ENCODE peak calls at places on chromosome 2, in six cellular contexts. K is heart left ventricle, V is upper lobe of left lung, E is HepG2, D is PC-3, X is ovary. Y is an unnamed sample.

GRCh38 chr2:109054865-109055264 is 65.8 kb upstream of the EDAR start:
- DNase-seq in K (no peak), V (no peak), E (no peak), D (no peak), X (no peak), Y (no peak)

GRCh38 chr2:163987175-163987574 is 251.4 kb upstream of the FIGN start:
- DNase-seq in K (no peak), V (no peak), E (no peak), D (no peak), X (no peak), Y (no peak)

GRCh38 chr2:96251721-96252292 is 14.0 kb downstream of the TMEM127 start:
- DNase-seq in K (peak; percentile 82), V (no peak), E (peak; percentile 84), D (peak; percentile 70), X (peak; percentile 40), Y (peak; percentile 62)

GRCh38 chr2:20019747-20020146 is 7.3 kb upstream of the MATN3 start:
- DNase-seq in K (no peak), V (no peak), E (no peak), D (no peak), X (no peak), Y (no peak)

GRCh38 chr2:160517731-160518130 is 24.1 kb upstream of the RBMS1 start:
- DNase-seq in K (no peak), V (no peak), E (no peak), D (no peak), X (no peak), Y (no peak)

GRCh38 chr2:238847841-238848565 is at the start of gene TWIST2:
- DNase-seq in K (peak; percentile 76), V (peak; percentile 95), E (no peak), D (peak; percentile 28), X (peak; percentile 90), Y (peak; percentile 52)

GRCh38 chr2:73239776-73240175 is 5.7 kb downstream of the CCT7 start:
- DNase-seq in K (no peak), V (no peak), E (no peak), D (peak; percentile 38), X (no peak), Y (no peak)

GRCh38 chr2:147632193-147632592 is 212.6 kb upstream of the ACVR2A start:
- DNase-seq in K (no peak), V (no peak), E (no peak), D (no peak), X (no peak), Y (no peak)

GRCh38 chr2:237097911-237098702 is 12.4 kb downstream of the COPS8 start:
- DNase-seq in K (no peak), V (no peak), E (no peak), D (peak; percentile 95), X (no peak), Y (no peak)

GRCh38 chr2:77479895-77480294 is 42.3 kb downstream of the LRRTM4 start:
- DNase-seq in K (no peak), V (no peak), E (no peak), D (no peak), X (no peak), Y (no peak)

GRCh38 chr2:240182966-240183365 is 42.5 kb upstream of the OTOS start:
- DNase-seq in K (no peak), V (no peak), E (no peak), D (no peak), X (no peak), Y (no peak)

GRCh38 chr2:1563943-1564342 is 150.7 kb downstream of the TPO start:
- DNase-seq in K (no peak), V (no peak), E (no peak), D (no peak), X (no peak), Y (no peak)

GRCh38 chr2:178796079-178796677 is 11.0 kb downstream of the TTN start:
- DNase-seq in K (no peak), V (no peak), E (peak; percentile 10), D (peak; percentile 82), X (no peak), Y (no peak)

GRCh38 chr2:150520887-150521664 is 33.6 kb upstream of the RND3 start:
- DNase-seq in K (no peak), V (no peak), E (no peak), D (peak; percentile 18), X (no peak), Y (no peak)

GRCh38 chr2:240129731-240130392 is 6.2 kb downstream of the COPS9 start:
- DNase-seq in K (no peak), V (no peak), E (no peak), D (no peak), X (peak; percentile 8), Y (no peak)

GRCh38 chr2:112979731-112980130 is 1.9 kb downstream of the IL36G start:
- DNase-seq in K (no peak), V (no peak), E (no peak), D (no peak), X (no peak), Y (no peak)

GRCh38 chr2:69483696-69484095 is 46.5 kb upstream of the NFU1 start:
- DNase-seq in K (no peak), V (no peak), E (peak; percentile 75), D (peak; percentile 64), X (no peak), Y (no peak)

GRCh38 chr2:181306785-181307184 is 150.4 kb upstream of the ITGA4 start:
- DNase-seq in K (no peak), V (no peak), E (no peak), D (peak; percentile 49), X (no peak), Y (no peak)

GRCh38 chr2:226132632-226133215 is 666.9 kb downstream of the IRS1 start:
- DNase-seq in K (no peak), V (no peak), E (no peak), D (no peak), X (no peak), Y (no peak)

GRCh38 chr2:198791623-198792022 is 666.1 kb downstream of the SATB2 start:
- DNase-seq in K (no peak), V (no peak), E (no peak), D (no peak), X (no peak), Y (no peak)

GRCh38 chr2:132849118-132849517 is 179.1 kb upstream of the LYPD1 start:
- DNase-seq in K (no peak), V (no peak), E (no peak), D (peak; percentile 20), X (no peak), Y (no peak)

GRCh38 chr2:1772868-1773267 is 28.6 kb upstream of the PXDN start:
- DNase-seq in K (no peak), V (no peak), E (no peak), D (no peak), X (no peak), Y (no peak)

GRCh38 chr2:239595711-239596110 is 194.9 kb upstream of the HDAC4 start:
- DNase-seq in K (no peak), V (no peak), E (no peak), D (no peak), X (no peak), Y (no peak)

GRCh38 chr2:109612991-109613921 is 510 bp downstream of the SEPTIN10 start:
- DNase-seq in K (peak; percentile 73), V (peak; percentile 95), E (peak; percentile 48), D (peak; percentile 51), X (peak; percentile 74), Y (no peak)

GRCh38 chr2:147250652-147251356 is 594.0 kb upstream of the ACVR2A start:
- DNase-seq in K (no peak), V (no peak), E (no peak), D (no peak), X (no peak), Y (no peak)

GRCh38 chr2:166031054-166031453 is 77.5 kb upstream of the TTC21B start:
- DNase-seq in K (no peak), V (no peak), E (no peak), D (no peak), X (no peak), Y (no peak)

GRCh38 chr2:172038604-172039003 is 38.9 kb downstream of the METAP1D start:
- DNase-seq in K (no peak), V (no peak), E (no peak), D (peak; percentile 95), X (no peak), Y (no peak)

GRCh38 chr2:201795608-201796477 is 10.5 kb upstream of the CDK15 start:
- DNase-seq in K (no peak), V (no peak), E (peak; percentile 26), D (peak; percentile 70), X (peak; percentile 47), Y (no peak)

GRCh38 chr2:136032817-136033216 is 47.4 kb upstream of the DARS1 start:
- DNase-seq in K (no peak), V (no peak), E (no peak), D (no peak), X (no peak), Y (no peak)

GRCh38 chr2:73283545-73284295 is 558 bp downstream of the FBXO41 start:
- DNase-seq in K (no peak), V (peak; percentile 52), E (no peak), D (no peak), X (no peak), Y (no peak)

GRCh38 chr2:226813148-226813701 is 13.6 kb upstream of the IRS1 start:
- DNase-seq in K (no peak), V (no peak), E (no peak), D (peak; percentile 55), X (no peak), Y (no peak)

GRCh38 chr2:71715951-71716696 is 262.8 kb downstream of the DYSF start:
- DNase-seq in K (no peak), V (no peak), E (no peak), D (no peak), X (no peak), Y (no peak)
- H3K4me1 ChIP-seq in K (peaks cover 74% of the 10 kb centered on the region), V (peaks cover 26% of the 10 kb centered on the region), E (peaks cover 87% of the 10 kb centered on the region), D (peaks cover 20% of the 10 kb centered on the region), X (no peaks in the 10 kb centered on the region), Y (peaks cover 65% of the 10 kb centered on the region)

GRCh38 chr2:215553946-215554345 is 118.1 kb upstream of the FN1 start:
- DNase-seq in K (no peak), V (no peak), E (no peak), D (no peak), X (no peak), Y (no peak)
- TF ChIP-seq CTCF in K (no peak), V (no peak), E (no peak), D (peak; percentile 58), X (no peak), Y (no peak)

GRCh38 chr2:188437537-188437936 is 145.9 kb downstream of the GULP1 start:
- DNase-seq in K (no peak), V (no peak), E (no peak), D (no peak), X (no peak), Y (no peak)
- H3K4me1 ChIP-seq in K (no peaks in the 10 kb centered on the region), V (no peaks in the 10 kb centered on the region), E (no peaks in the 10 kb centered on the region), D (no peaks in the 10 kb centered on the region), X (no peaks in the 10 kb centered on the region), Y (no peaks in the 10 kb centered on the region)

GRCh38 chr2:196537311-196537710 is 102.2 kb upstream of the CCDC150 start:
- DNase-seq in K (no peak), V (no peak), E (no peak), D (no peak), X (no peak), Y (no peak)

GRCh38 chr2:196535080-196535479 is 104.4 kb upstream of the CCDC150 start:
- DNase-seq in K (no peak), V (no peak), E (no peak), D (no peak), X (no peak), Y (no peak)

GRCh38 chr2:196534533-196534932 is 105.0 kb upstream of the CCDC150 start:
- DNase-seq in K (peak; percentile 33), V (no peak), E (no peak), D (no peak), X (no peak), Y (no peak)

GRCh38 chr2:196533998-196534397 is 105.5 kb upstream of the CCDC150 start:
- DNase-seq in K (no peak), V (no peak), E (no peak), D (no peak), X (no peak), Y (no peak)

GRCh38 chr2:196535742-196536141 is 103.8 kb upstream of the CCDC150 start:
- DNase-seq in K (no peak), V (no peak), E (no peak), D (peak; percentile 37), X (no peak), Y (no peak)
- TF ChIP-seq CTCF in K (no peak), V (no peak), E (no peak), D (peak; percentile 48), X (no peak), Y (no peak)